ENCODE peak calls at places on chromosome 9, in five cellular contexts. P is breast epithelium, G is stomach, K is tibial nerve, N is uterus. B is an unnamed sample.

GRCh38 chr9:133184971-133185370 is 21.3 kb upstream of the GBGT1 start:
- DNase-seq in P (no peak), G (peak), K (no peak), N (peak), B (peak)

GRCh38 chr9:98597372-98597771 is 111.4 kb downstream of the GABBR2 start:
- DNase-seq in P (no peak), G (no peak), K (no peak), N (no peak), B (no peak)

GRCh38 chr9:93801581-93802284 is 153.4 kb downstream of the BARX1 start:
- DNase-seq in P (no peak), G (no peak), K (no peak), N (no peak), B (no peak)

GRCh38 chr9:95821999-95822398 is 53.5 kb upstream of the ERCC6L2 start:
- DNase-seq in P (no peak), G (no peak), K (no peak), N (no peak), B (no peak)

GRCh38 chr9:94802795-94803194 is 76.3 kb downstream of the AOPEP start:
- DNase-seq in P (no peak), G (no peak), K (no peak), N (no peak), B (peak)

GRCh38 chr9:76716270-76716669 is 48.0 kb upstream of the PCA3 start:
- DNase-seq in P (no peak), G (no peak), K (no peak), N (no peak), B (peak)

GRCh38 chr9:126860077-126860756 is at the start of gene ZBTB34:
- DNase-seq in P (no peak), G (peak), K (peak), N (peak), B (peak)

GRCh38 chr9:5832093-5832542 is 799 bp downstream of the ERMP1 start:
- DNase-seq in P (no peak), G (no peak), K (no peak), N (no peak), B (no peak)

GRCh38 chr9:109956811-109957440 is 176.9 kb downstream of the PALM2AKAP2 start:
- DNase-seq in P (no peak), G (no peak), K (no peak), N (no peak), B (no peak)

GRCh38 chr9:87590996-87591395 is 93.3 kb downstream of the DAPK1 start:
- DNase-seq in P (no peak), G (no peak), K (no peak), N (no peak), B (no peak)

GRCh38 chr9:131641618-131642495 is 96.5 kb downstream of the PRRT1B start:
- DNase-seq in P (no peak), G (no peak), K (no peak), N (peak), B (no peak)

GRCh38 chr9:89138463-89139390 is 39.9 kb downstream of the SHC3 start:
- DNase-seq in P (no peak), G (no peak), K (no peak), N (peak), B (no peak)

DNA sequence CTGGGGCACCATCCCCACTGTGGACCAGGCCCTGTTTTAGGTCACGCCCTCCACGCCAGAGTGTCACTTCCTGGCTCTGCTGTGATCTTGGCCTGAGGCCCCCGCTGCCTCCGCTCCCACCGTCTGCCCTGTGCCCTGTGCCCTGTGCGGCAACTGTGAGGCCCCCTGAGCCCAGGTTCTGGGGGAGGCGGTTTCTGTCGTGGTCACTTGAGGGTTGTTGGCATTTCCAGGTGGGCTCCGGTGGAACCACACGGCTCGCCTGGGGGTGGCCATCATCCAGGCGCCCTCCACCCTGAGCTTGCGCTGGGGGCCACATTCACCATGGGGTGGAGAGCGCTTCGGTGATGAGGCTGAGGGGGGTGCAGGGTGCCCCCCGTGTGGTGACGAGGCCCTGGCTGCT is 6.6 kb downstream of the DPP7 start:
- DNase-seq in P (no peak), G (no peak), K (no peak), N (no peak), B (no peak)
- TF ChIP-seq POLR2A in P (no peak), G (no peak), K (no peak), N (no peak), B (no peak)

DNA sequence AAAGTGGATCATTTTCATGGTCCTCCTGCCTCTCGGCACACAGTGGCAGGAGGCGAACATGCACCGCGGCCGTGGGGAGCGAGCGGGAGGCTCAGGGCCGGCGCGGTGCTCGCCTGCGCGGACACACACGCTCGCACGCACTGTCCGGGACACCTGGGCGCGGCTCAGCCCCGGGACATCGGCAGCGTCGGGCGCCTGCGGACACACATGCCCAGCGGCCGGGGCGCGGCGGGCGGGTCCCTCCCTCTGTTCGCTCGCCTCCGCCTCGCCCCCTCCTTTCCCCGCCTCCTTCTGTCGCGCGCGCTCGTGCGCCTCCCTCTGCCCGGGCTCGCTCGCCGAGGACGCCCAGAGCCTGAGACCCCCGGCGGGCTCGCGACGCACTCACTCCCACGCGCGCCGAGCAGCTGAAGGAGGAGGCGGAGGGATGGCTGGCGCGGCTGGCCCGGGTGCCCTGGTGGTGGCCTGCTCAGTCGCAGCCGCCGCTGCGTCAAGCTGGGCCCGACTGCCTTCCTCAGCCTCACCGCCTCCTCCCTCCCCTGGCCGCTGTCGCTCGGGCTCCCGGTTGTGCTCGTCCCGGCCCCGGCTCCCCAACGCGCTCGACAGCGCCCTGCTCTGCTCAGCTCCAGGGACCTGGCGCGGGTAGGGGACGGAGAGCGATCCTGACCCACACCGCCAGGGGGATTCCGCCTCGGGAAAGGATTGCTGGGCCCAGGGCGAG is at the start of gene FRMD3:
- DNase-seq in P (peak), G (peak), K (peak), N (peak), B (peak)
- TF ChIP-seq POLR2A in P (no peak), G (no peak), K (no peak), N (no peak), B (peak)

DNA sequence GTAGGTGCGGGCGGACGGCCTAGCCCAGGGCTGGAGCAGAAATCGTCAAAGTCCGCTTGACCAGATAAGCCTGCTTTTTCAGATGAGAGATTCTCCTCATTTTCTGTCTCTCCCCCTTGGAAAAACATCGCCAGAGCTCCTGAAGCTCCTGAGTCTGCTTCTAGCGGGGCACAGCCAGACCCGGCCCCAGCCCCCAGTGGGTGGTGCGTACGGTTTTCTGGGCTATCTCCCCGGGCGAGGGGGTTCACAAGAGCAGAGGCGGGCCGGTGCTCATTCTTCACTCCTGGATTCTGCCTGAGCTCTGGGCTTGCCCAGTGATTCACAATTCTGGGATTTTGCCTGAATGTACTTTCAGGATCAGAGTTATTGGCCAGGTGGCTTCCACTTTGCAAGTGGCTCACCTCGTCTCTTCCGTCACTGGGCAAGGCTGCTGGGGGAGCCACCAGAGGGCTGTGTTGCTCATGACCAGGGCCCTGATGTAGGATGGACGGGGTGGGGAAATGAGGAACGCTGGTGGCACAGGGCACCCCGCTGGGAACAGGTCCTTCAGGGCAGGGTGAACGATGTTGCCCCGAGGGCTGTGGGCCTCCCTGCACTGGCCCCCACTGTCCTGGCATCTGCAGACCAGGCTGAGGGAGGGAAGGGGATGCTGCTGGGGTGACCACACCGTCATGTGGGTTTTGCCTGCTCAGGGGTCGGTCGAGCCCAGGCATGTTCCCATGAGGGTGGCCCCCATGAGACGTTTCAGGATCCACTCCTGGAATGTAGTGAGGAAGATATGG is 6.3 kb downstream of the SEC16A start:
- DNase-seq in P (no peak), G (no peak), K (no peak), N (no peak), B (no peak)
- TF ChIP-seq POLR2A in P (no peak), G (no peak), K (no peak), N (no peak), B (no peak)

GRCh38 chr9:34127035-34127948 is 794 bp upstream of the DCAF12 start:
- DNase-seq in P (no peak), G (no peak), K (no peak), N (no peak), B (peak)

GRCh38 chr9:34125681-34126206 is 754 bp downstream of the DCAF12 start:
- DNase-seq in P (no peak), G (no peak), K (no peak), N (no peak), B (peak)

GRCh38 chr9:34124923-34125322 is 1.6 kb downstream of the DCAF12 start:
- DNase-seq in P (no peak), G (no peak), K (no peak), N (no peak), B (no peak)

GRCh38 chr9:34124103-34124502 is 2.4 kb downstream of the DCAF12 start:
- DNase-seq in P (no peak), G (no peak), K (no peak), N (no peak), B (no peak)

GRCh38 chr9:34126207-34127034 is at the start of gene DCAF12:
- DNase-seq in P (peak), G (peak), K (peak), N (peak), B (peak)
- TF ChIP-seq POLR2A in P (peak), G (no peak), K (peak), N (peak), B (peak)

GRCh38 chr9:125143377-125144090 is at the start of gene SCAI:
- DNase-seq in P (peak), G (peak), K (peak), N (peak), B (peak)
- TF ChIP-seq POLR2A in P (no peak), G (no peak), K (no peak), N (peak), B (peak)

DNA sequence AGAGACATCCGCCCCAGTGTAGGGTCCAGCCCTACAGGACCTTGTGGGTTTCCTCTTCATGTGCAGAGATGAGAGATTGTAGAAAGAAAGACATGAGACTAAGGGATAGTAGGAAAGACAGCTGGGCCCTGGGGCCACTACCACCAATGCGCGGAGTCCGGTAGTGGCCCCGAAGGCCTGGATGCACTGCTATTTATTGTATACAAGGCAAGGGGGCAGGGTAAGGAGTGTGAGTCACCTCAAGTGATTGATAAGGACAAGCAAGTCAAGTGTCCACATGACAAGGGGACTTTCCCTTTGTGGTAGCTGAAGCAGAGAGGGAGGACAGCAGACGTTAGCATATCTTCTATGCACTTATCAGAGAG is 6.2 kb upstream of the TMEM141 start:
- DNase-seq in P (no peak), G (no peak), K (no peak), N (no peak), B (no peak)
- TF ChIP-seq POLR2A in P (no peak), G (no peak), K (no peak), N (no peak), B (no peak)